ENCODE peak calls at places on chromosomes 13 and 19, in seven cellular contexts. X is aorta; M is AG08396; U is midbrain; E is T-helper 2 cell treated with Interferon-gamma antibody and Interleukin-4, amounts not matched to agents 5 μg/mL and 100 μg/mL, for 36 hours; I is mucosa of descending colon; L is bronchial epithelial cell. B is an unnamed sample.

GRCh38 chr19:2251577-2252480 is 2.7 kb downstream of the AMH start:
- DNase-seq in M (peak; percentile 23), L (no peak), E (no peak), I (no peak), U (no peak), X (no peak), B (no peak)

GRCh38 chr13:109744512-109745051 is 41.8 kb downstream of the IRS2 start:
- DNase-seq in L (no peak), M (peak; percentile 59), E (no peak), U (no peak), X (no peak), I (peak; percentile 91), B (peak; percentile 75)

GRCh38 chr19:54271106-54271505 is 9.8 kb downstream of the LILRB2 start:
- DNase-seq in L (no peak), E (no peak), I (peak; percentile 27), U (peak; percentile 1), X (peak; percentile 82), M (no peak), B (no peak)

GRCh38 chr19:39248806-39249205 is at the start of gene IFNL4:
- DNase-seq in I (no peak), M (no peak), U (no peak), X (no peak), L (no peak), E (no peak), B (no peak)

GRCh38 chr19:5285311-5285710 is 55.3 kb downstream of the PTPRS start:
- DNase-seq in U (no peak), M (no peak), E (no peak), I (no peak), X (no peak), L (no peak), B (no peak)

GRCh38 chr13:49256841-49257240 is 9.1 kb downstream of the CDADC1 start:
- DNase-seq in X (no peak), L (no peak), I (no peak), E (no peak), U (no peak), M (no peak), B (no peak)

GRCh38 chr19:54201980-54202379 is 1.3 kb downstream of the RPS9 start:
- DNase-seq in E (no peak), I (no peak), M (no peak), U (no peak), L (no peak), X (no peak), B (no peak)

GRCh38 chr19:10126213-10126639 is 6.5 kb upstream of the EIF3G start:
- DNase-seq in M (no peak), L (no peak), U (no peak), E (no peak), X (no peak), I (no peak), B (no peak)

GRCh38 chr19:14758816-14759215 is 19.5 kb downstream of the ADGRE2 start:
- DNase-seq in M (no peak), L (peak; percentile 8), E (no peak), I (peak; percentile 6), U (no peak), X (no peak), B (no peak)

GRCh38 chr19:47005164-47005641 is 14.4 kb upstream of the NPAS1 start:
- DNase-seq in L (no peak), U (no peak), E (no peak), X (no peak), I (no peak), M (no peak), B (no peak)

B was measured in ELR.